ENCODE peak calls at places on chromosomes 16 and 17, in six cellular contexts. J is DND-41, B is H1, U is psoas muscle, N is BJ, Y is PC-9. A is an unnamed sample.

GRCh38 chr16:54647731-54648221 is 282.9 kb upstream of the IRX5 start:
- DNase-seq in J (no peak), Y (peak; percentile 42), N (no peak), U (no peak), B (no peak), A (peak; percentile 82)

GRCh38 chr16:59697746-59698145 is 963.6 kb upstream of the GOT2 start:
- DNase-seq in N (no peak), B (no peak), U (no peak), Y (no peak), J (no peak), A (no peak)

GRCh38 chr17:30600062-30600829 is 123.0 kb downstream of the GOSR1 start:
- DNase-seq in N (no peak), U (peak; percentile 89), B (peak; percentile 41), Y (peak; percentile 59), J (peak; percentile 75), A (peak; percentile 83)

GRCh38 chr17:38428150-38428642 is at the start of gene ARHGAP23:
- DNase-seq in B (no peak), J (peak; percentile 75), U (peak; percentile 86), Y (peak; percentile 54), N (no peak), A (no peak)

GRCh38 chr17:76353004-76353598 is 615 bp downstream of the PRPSAP1 start:
- DNase-seq in J (no peak), U (peak; percentile 64), B (no peak), Y (no peak), N (no peak), A (peak; percentile 40)

GRCh38 chr17:47742319-47743181 is 9.5 kb downstream of the TBX21 start:
- DNase-seq in J (peak; percentile 55), U (no peak), Y (no peak), B (no peak), N (no peak), A (no peak)

GRCh38 chr16:49460786-49461470 is 87.3 kb downstream of the C16orf78 start:
- DNase-seq in U (peak; percentile 24), B (no peak), Y (no peak), N (no peak), J (peak; percentile 16), A (no peak)

GRCh38 chr16:77624085-77624484 is 98.2 kb upstream of the NUDT7 start:
- DNase-seq in U (no peak), Y (no peak), N (no peak), B (no peak), J (no peak), A (no peak)

GRCh38 chr17:77407321-77408277 is 266.8 kb downstream of the SEC14L1 start:
- DNase-seq in J (no peak), U (no peak), B (no peak), Y (no peak), N (no peak), A (peak; percentile 53)

GRCh38 chr16:3062553-3062952 is 2.9 kb upstream of the IL32 start:
- DNase-seq in U (no peak), N (no peak), Y (no peak), B (no peak), J (no peak), A (no peak)

GRCh38 chr17:74051348-74051747 is 152.1 kb upstream of the RPL38 start:
- DNase-seq in J (no peak), B (no peak), N (no peak), U (no peak), Y (peak; percentile 16), A (no peak)

GRCh38 chr16:10579965-10580918 is at the start of gene EMP2:
- DNase-seq in Y (peak; percentile 56), N (no peak), U (peak; percentile 86), J (no peak), B (peak; percentile 31), A (peak; percentile 78)

GRCh38 chr16:19933740-19934139 is 49.1 kb upstream of the GPRC5B start:
- DNase-seq in J (no peak), B (no peak), Y (no peak), U (no peak), N (no peak), A (no peak)

GRCh38 chr17:77119668-77120301 is 21.0 kb upstream of the SEC14L1 start:
- DNase-seq in U (no peak), B (no peak), J (no peak), Y (no peak), N (no peak), A (no peak)

GRCh38 chr17:80028030-80028429 is 7.6 kb downstream of the TBC1D16 start:
- DNase-seq in U (no peak), B (no peak), J (no peak), Y (no peak), N (no peak), A (no peak)

GRCh38 chr17:62971853-62972252 is 5.8 kb downstream of the TANC2 start:
- DNase-seq in N (no peak), B (no peak), Y (no peak), J (no peak), U (no peak), A (no peak)

GRCh38 chr16:7182510-7183109 is 150.0 kb upstream of the RBFOX1 start:
- DNase-seq in U (no peak), Y (no peak), N (no peak), J (peak; percentile 18), B (no peak), A (no peak)

GRCh38 chr17:1043601-1044251 is 46.8 kb downstream of the TIMM22 start:
- DNase-seq in U (peak; percentile 80), J (no peak), N (no peak), Y (no peak), B (no peak), A (no peak)

GRCh38 chr16:895371-895770 is 75.4 kb downstream of the LMF1 start:
- DNase-seq in J (no peak), Y (no peak), N (no peak), U (no peak), B (no peak), A (no peak)

GRCh38 chr17:81712468-81713003 is 452 bp downstream of the SLC25A10 start:
- DNase-seq in J (peak; percentile 39), N (no peak), B (no peak), U (no peak), Y (no peak), A (peak; percentile 51)

GRCh38 chr16:30553396-30553899 is 4.7 kb downstream of the ZNF764 start:
- DNase-seq in B (no peak), Y (no peak), J (no peak), U (no peak), N (no peak), A (no peak)

GRCh38 chr17:75518201-75518600 is 1.9 kb downstream of the TSEN54 start:
- DNase-seq in J (peak; percentile 52), Y (no peak), N (no peak), B (no peak), U (no peak), A (no peak)

GRCh38 chr16:70724146-70725023 is 38.5 kb upstream of the MTSS2 start:
- DNase-seq in N (no peak), Y (no peak), U (no peak), B (no peak), J (no peak), A (no peak)

GRCh38 chr17:4903051-4903818 is at the start of gene CHRNE:
- DNase-seq in Y (peak; percentile 62), U (peak; percentile 63), N (no peak), J (peak; percentile 82), B (no peak), A (peak; percentile 92)
- H3K4me3 ChIP-seq in Y (no peak within 1 kb of the TSS), U (no peak within 1 kb of the TSS), N (no peak within 1 kb of the TSS), J (no peak within 1 kb of the TSS), B (no peak within 1 kb of the TSS), A (no peak within 1 kb of the TSS)

GRCh38 chr17:49680314-49680713 is 2.4 kb upstream of the SPOP start:
- DNase-seq in U (no peak), J (no peak), B (no peak), Y (no peak), N (no peak), A (no peak)

GRCh38 chr17:49676276-49676868 is 1.5 kb downstream of the SPOP start:
- DNase-seq in J (peak; percentile 41), N (no peak), B (no peak), U (no peak), Y (no peak), A (no peak)

GRCh38 chr17:49674507-49674906 is 3.4 kb downstream of the SPOP start:
- DNase-seq in Y (no peak), N (no peak), U (no peak), B (no peak), J (no peak), A (no peak)

GRCh38 chr17:49677933-49678847 is at the start of gene SPOP:
- DNase-seq in N (peak; percentile 93), Y (peak; percentile 97), U (peak; percentile 100), B (peak; percentile 100), J (peak; percentile 99), A (peak; percentile 100)

GRCh38 chr17:49677134-49677932 is 564 bp downstream of the SPOP start:
- DNase-seq in U (peak; percentile 99), N (peak; percentile 54), J (peak; percentile 95), B (peak; percentile 88), Y (peak; percentile 83), A (peak; percentile 89)
- TF ChIP-seq CTCF in U (no peak), N (peak; percentile 18), J (no peak), B (no peak), Y (no peak), A (no peak)

GRCh38 chr17:34519286-34519685 is 60.1 kb upstream of the TMEM132E start:
- DNase-seq in J (peak; percentile 42), U (no peak), N (no peak), Y (no peak), B (peak; percentile 25), A (no peak)

GRCh38 chr17:34511931-34512330 is 67.5 kb upstream of the TMEM132E start:
- DNase-seq in U (no peak), B (no peak), N (no peak), Y (peak; percentile 3), J (no peak), A (no peak)

GRCh38 chr17:34517406-34517805 is 62.0 kb upstream of the TMEM132E start:
- DNase-seq in U (no peak), N (no peak), Y (no peak), B (no peak), J (no peak), A (no peak)
- H3K4me3 ChIP-seq in U (no peak overlapping the region), N (no peak overlapping the region), Y (no peak overlapping the region), B (no peak overlapping the region), J (no peak overlapping the region), A (no peak overlapping the region)

GRCh38 chr16:81633680-81634379 is 145.3 kb upstream of the PLCG2 start:
- DNase-seq in N (no peak), B (no peak), Y (no peak), U (no peak), J (no peak), A (no peak)

GRCh38 chr16:81632392-81633146 is 146.5 kb upstream of the PLCG2 start:
- DNase-seq in Y (peak; percentile 95), J (peak; percentile 76), B (no peak), N (no peak), U (no peak), A (peak; percentile 89)

GRCh38 chr16:81635336-81635947 is 143.6 kb upstream of the PLCG2 start:
- DNase-seq in B (no peak), U (no peak), Y (no peak), J (no peak), N (no peak), A (no peak)

GRCh38 chr16:81634380-81635121 is 144.5 kb upstream of the PLCG2 start:
- DNase-seq in U (no peak), B (no peak), Y (no peak), J (no peak), N (no peak), A (no peak)

DNA sequence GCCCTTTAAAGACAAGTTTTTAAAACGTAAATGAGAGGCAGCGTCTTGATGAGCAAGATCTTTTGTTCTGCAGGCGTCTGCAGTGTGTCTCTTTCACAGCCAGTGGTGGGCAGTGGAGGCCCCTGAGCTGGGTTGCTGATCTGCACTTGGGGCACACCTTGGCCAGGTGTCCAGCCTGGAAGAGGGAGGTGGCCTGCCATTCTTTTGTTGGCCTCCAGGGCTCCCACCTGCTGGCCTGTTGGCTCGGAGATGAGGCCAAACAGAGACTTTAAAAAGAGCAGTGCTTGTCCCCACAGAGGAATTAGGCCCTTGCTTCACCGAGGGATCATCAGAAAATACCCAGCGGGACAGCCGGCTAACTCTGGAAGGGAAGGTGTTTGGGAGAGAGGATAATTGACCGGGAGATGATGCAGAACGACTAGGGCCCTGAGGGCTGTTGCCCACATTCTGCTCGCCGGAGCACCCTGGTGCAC is 145.9 kb upstream of the PLCG2 start:
- DNase-seq in J (no peak), B (no peak), U (no peak), N (no peak), Y (no peak), A (no peak)
- TF ChIP-seq CTCF in J (peak; percentile 7), B (peak; percentile 58), U (no peak), N (no peak), Y (peak; percentile 87), A (peak; percentile 22)

A was measured in epithelial cell of esophagus.